ENCODE peak calls at places on chromosomes 4 and X, in ten cellular contexts. X, R, Y, I, P, Z, G, H, B and O are unnamed samples.

GRCh38 chr4:40897557-40898203 is 147.9 kb downstream of the NSUN7 start:
- DNase-seq in X (peak), R (peak), Y (peak), I (no peak), P (peak), Z (peak), G (peak), H (peak), B (peak), O (peak)

GRCh38 chr4:2343476-2343875 is 75.0 kb downstream of the ZFYVE28 start:
- DNase-seq in X (peak), R (no peak), Y (no peak), I (no peak), P (no peak), Z (no peak), G (no peak), H (no peak), B (no peak), O (peak)

GRCh38 chr4:97646997-97647396 is 496.3 kb downstream of the STPG2 start:
- DNase-seq in X (peak), R (no peak), Y (no peak), I (no peak), P (no peak), Z (no peak), G (no peak), H (no peak), B (no peak), O (no peak)

GRCh38 chrX:119635179-119635578 is 29.0 kb upstream of the NKRF start:
- DNase-seq in X (no peak), R (no peak), Y (no peak), I (no peak), P (no peak), Z (no peak), G (no peak), H (no peak), B (no peak), O (no peak)

GRCh38 chrX:78687586-78687985 is 28.5 kb upstream of the RTL3 start:
- DNase-seq in X (no peak), R (no peak), Y (no peak), I (no peak), P (no peak), Z (no peak), G (no peak), H (no peak), B (no peak), O (no peak)

GRCh38 chr4:45453258-45453841 is 670.5 kb downstream of the GABRG1 start:
- DNase-seq in X (no peak), R (no peak), Y (peak), I (no peak), P (peak), Z (no peak), G (no peak), H (peak), B (no peak), O (no peak)

GRCh38 chr4:57131849-57132745 is 21.9 kb upstream of the IGFBP7 start:
- DNase-seq in X (no peak), R (no peak), Y (peak), I (no peak), P (no peak), Z (no peak), G (no peak), H (no peak), B (no peak), O (no peak)

GRCh38 chrX:154534526-154535322 is 11.9 kb downstream of the G6PD start:
- DNase-seq in X (peak), R (peak), Y (peak), I (peak), P (peak), Z (peak), G (peak), H (peak), B (peak), O (peak)

GRCh38 chr4:62881901-62882300 is 1527.3 kb downstream of the TECRL start:
- DNase-seq in X (no peak), R (no peak), Y (no peak), I (no peak), P (no peak), Z (no peak), G (no peak), H (no peak), B (no peak), O (no peak)

GRCh38 chr4:119684463-119684862 is 55.9 kb upstream of the PDE5A start:
- DNase-seq in X (no peak), R (no peak), Y (no peak), I (no peak), P (no peak), Z (no peak), G (no peak), H (no peak), B (no peak), O (no peak)

GRCh38 chr4:65249111-65249510 is 421.2 kb downstream of the EPHA5 start:
- DNase-seq in X (no peak), R (no peak), Y (no peak), I (no peak), P (no peak), Z (no peak), G (no peak), H (no peak), B (no peak), O (no peak)

GRCh38 chr4:34664051-34664450 is 1580.3 kb downstream of the ARAP2 start:
- DNase-seq in X (no peak), R (no peak), Y (no peak), I (no peak), P (no peak), Z (no peak), G (no peak), H (no peak), B (no peak), O (no peak)

GRCh38 chr4:109094061-109094460 is 208.4 kb downstream of the COL25A1 start:
- DNase-seq in X (no peak), R (no peak), Y (no peak), I (no peak), P (no peak), Z (no peak), G (no peak), H (no peak), B (no peak), O (no peak)

GRCh38 chrX:118727686-118728339 is 407 bp downstream of the IL13RA1 start:
- DNase-seq in X (peak), R (no peak), Y (no peak), I (no peak), P (no peak), Z (peak), G (peak), H (peak), B (no peak), O (peak)

GRCh38 chr4:2267841-2268240 is 5.9 kb upstream of the MXD4 start:
- DNase-seq in X (no peak), R (no peak), Y (no peak), I (no peak), P (no peak), Z (no peak), G (no peak), H (no peak), B (no peak), O (no peak)

GRCh38 chrX:111955916-111956315 is 79.9 kb downstream of the TRPC5OS start:
- DNase-seq in X (no peak), R (no peak), Y (no peak), I (no peak), P (no peak), Z (no peak), G (no peak), H (no peak), B (no peak), O (no peak)

GRCh38 chr4:18464160-18464559 is 442.6 kb upstream of the LCORL start:
- DNase-seq in X (no peak), R (no peak), Y (no peak), I (no peak), P (no peak), Z (no peak), G (no peak), H (no peak), B (no peak), O (no peak)

GRCh38 chr4:185839204-185839712 is 27.3 kb upstream of the SORBS2 start:
- DNase-seq in X (no peak), R (no peak), Y (no peak), I (peak), P (no peak), Z (no peak), G (peak), H (no peak), B (no peak), O (no peak)

GRCh38 chr4:120718979-120719566 is 203.5 kb downstream of the PRDM5 start:
- DNase-seq in X (no peak), R (no peak), Y (peak), I (no peak), P (peak), Z (no peak), G (peak), H (no peak), B (no peak), O (no peak)

GRCh38 chrX:20372533-20372932 is 105.8 kb upstream of the RPS6KA3 start:
- DNase-seq in X (no peak), R (no peak), Y (no peak), I (no peak), P (no peak), Z (no peak), G (no peak), H (no peak), B (no peak), O (no peak)

GRCh38 chrX:132266583-132267355 is 47.5 kb upstream of the RAP2C start:
- DNase-seq in X (no peak), R (no peak), Y (no peak), I (no peak), P (no peak), Z (no peak), G (no peak), H (peak), B (no peak), O (no peak)